ENCODE peak calls at places on chromosomes 11 and 22, in ten cellular contexts. Y, G, N, A, B, R, V, H, K and M are unnamed samples.

GRCh38 chr11:59918987-59919589 is 19.1 kb upstream of the OOSP1 start:
- DNase-seq in H (peak), K (no peak), R (peak), N (no peak), V (peak), A (peak), Y (peak), B (no peak), G (no peak), M (peak)

GRCh38 chr22:17334054-17334453 is 35.2 kb upstream of the CECR2 start:
- DNase-seq in G (no peak), B (no peak), N (no peak), Y (no peak), A (no peak), K (no peak), R (no peak), H (no peak), V (no peak), M (peak)

GRCh38 chr11:2527621-2528291 is 82.9 kb downstream of the KCNQ1 start:
- DNase-seq in B (peak), G (no peak), K (peak), H (peak), R (no peak), V (no peak), A (no peak), Y (no peak), N (no peak), M (no peak)

GRCh38 chr11:69670158-69670845 is 4.9 kb downstream of the LTO1 start:
- DNase-seq in N (peak), K (peak), H (peak), Y (peak), G (peak), A (peak), R (peak), V (peak), B (peak), M (peak)

GRCh38 chr22:22881116-22882032 is 6.2 kb upstream of the IGLL5 start:
- DNase-seq in Y (no peak), R (no peak), G (peak), A (no peak), N (no peak), K (no peak), V (no peak), H (no peak), B (no peak), M (no peak)

GRCh38 chr11:84316866-84317560 is 1030.8 kb upstream of the CCDC90B start:
- DNase-seq in A (peak), V (no peak), B (peak), G (no peak), H (no peak), R (peak), K (no peak), N (no peak), Y (peak), M (peak)

GRCh38 chr11:69926376-69927050 is 107.3 kb upstream of the FGF3 start:
- DNase-seq in Y (no peak), A (no peak), H (no peak), N (no peak), B (no peak), R (no peak), G (no peak), V (no peak), K (peak), M (no peak)

GRCh38 chr11:17798253-17798652 is 63.7 kb downstream of the KCNC1 start:
- DNase-seq in H (no peak), G (no peak), V (no peak), Y (no peak), B (no peak), A (no peak), N (peak), R (no peak), K (peak), M (peak)

GRCh38 chr11:128599729-128600128 is 12.4 kb upstream of the ETS1 start:
- DNase-seq in G (no peak), V (no peak), H (no peak), A (no peak), N (no peak), B (no peak), K (no peak), Y (peak), R (peak), M (peak)

GRCh38 chr11:111185259-111185658 is 60.3 kb upstream of the POU2AF2 start:
- DNase-seq in K (no peak), N (no peak), R (no peak), A (peak), G (no peak), B (no peak), Y (peak), V (no peak), H (no peak), M (no peak)

GRCh38 chr11:10414659-10415058 is 40.4 kb upstream of the AMPD3 start:
- DNase-seq in K (peak), N (no peak), H (peak), Y (peak), G (no peak), B (no peak), V (no peak), A (peak), R (no peak), M (no peak)

GRCh38 chr22:24697141-24697540 is 77.4 kb downstream of the PIWIL3 start:
- DNase-seq in A (no peak), Y (no peak), K (no peak), R (no peak), G (no peak), B (no peak), V (no peak), H (no peak), N (no peak), M (no peak)

GRCh38 chr22:27726344-27726725 is 75.2 kb downstream of the MN1 start:
- DNase-seq in Y (no peak), H (no peak), G (no peak), N (no peak), A (no peak), B (no peak), V (no peak), R (no peak), K (no peak), M (no peak)
- H3K4me3 ChIP-seq in Y (no peak), H (no peak), G (no peak), N (no peak), A (peak), B (no peak), V (no peak), R (no peak), K (no peak), M (no peak)

GRCh38 chr22:31952094-31952401 is 7.7 kb downstream of the YWHAH start:
- DNase-seq in G (no peak), V (no peak), R (no peak), B (no peak), K (no peak), Y (no peak), A (no peak), N (no peak), H (no peak), M (peak)
- TF ChIP-seq CTCF in G (peak), V (no peak), R (no peak), B (no peak), K (no peak), Y (peak), A (no peak), N (no peak), H (no peak), M (no peak)

DNA sequence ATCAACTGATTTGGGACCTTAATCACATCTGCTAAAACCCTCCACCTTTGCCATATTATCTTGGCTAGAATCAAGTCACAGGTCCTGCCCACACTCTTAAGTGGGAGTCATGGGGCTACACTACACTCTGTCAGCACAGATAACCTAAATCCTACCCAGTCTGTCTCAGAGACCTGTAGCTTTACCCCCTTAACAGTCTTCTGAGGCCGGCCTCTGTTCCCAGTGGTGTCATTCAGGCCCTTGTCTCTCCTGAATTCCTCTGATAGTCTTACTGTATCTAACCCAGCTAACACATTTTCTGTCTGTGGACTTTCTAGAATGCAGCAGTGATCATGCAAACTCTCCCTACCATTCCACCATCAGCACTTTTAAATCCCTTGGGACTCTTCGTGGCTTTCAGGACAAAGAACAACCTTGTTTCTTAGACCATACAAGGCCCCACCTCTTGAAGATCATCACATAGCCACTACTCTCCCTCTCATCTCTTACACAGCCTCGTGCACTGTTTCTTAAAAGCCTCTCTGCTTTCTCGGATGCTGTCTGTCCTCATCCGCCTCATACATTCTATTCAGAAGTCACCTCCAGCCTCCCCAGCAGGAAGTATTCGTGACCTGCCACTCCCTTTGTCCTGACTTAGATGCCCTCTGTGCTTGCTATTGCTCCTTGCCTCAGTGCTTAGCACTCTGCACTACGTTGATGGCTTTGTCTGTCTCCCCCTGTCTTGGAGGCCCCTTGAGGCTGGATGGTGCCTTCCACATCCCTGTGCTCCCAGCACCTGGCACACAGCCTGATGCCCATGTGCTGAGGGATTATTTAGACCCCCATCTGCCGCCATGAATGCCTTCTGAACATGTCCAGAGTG is 57.9 kb downstream of the PANX1 start:
- DNase-seq in G (no peak), N (no peak), R (no peak), B (no peak), K (no peak), H (no peak), A (no peak), Y (no peak), V (no peak), M (no peak)
- H3K4me3 ChIP-seq in G (no peak), N (no peak), R (no peak), B (no peak), K (no peak), H (no peak), A (no peak), Y (no peak), V (no peak), M (no peak)

DNA sequence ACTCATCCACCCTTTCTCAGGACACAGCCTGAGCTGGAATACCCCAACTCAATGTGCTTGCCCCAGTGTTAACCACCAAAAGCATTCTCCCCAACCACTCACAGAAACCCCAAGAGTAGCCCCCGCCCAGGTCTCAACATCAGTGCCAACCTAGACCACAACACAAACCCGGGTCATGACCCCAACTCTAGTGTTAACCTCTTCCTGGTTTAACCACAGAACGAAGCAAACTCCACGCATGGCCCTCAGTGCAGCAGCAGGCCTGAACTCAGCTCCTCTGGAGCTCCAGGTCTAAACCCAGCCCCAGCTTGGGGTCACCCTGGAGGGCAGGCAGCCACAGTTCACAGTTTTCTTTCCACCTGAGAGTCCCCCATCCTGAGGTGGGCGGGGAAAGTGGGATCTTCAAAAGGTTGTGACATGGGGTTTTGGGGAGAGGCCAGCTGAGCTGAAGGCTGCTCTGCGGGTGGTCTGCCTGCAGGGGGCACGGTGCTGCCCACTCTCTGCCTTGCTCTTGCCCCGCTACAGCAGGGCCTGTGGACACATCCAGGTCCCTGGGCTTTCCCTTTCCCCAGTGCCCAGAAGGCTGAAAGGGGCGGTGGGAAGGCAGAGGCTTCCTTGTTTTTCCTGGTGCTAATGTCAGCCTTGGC is 37.9 kb downstream of the NECTIN1 start:
- DNase-seq in A (no peak), Y (no peak), B (no peak), R (no peak), N (no peak), H (no peak), K (no peak), V (no peak), G (no peak), M (no peak)
- TF ChIP-seq CTCF in A (no peak), Y (peak), B (no peak), R (no peak), N (no peak), H (no peak), K (no peak), V (no peak), G (no peak), M (no peak)

GRCh38 chr11:35141034-35141433 is 2.1 kb downstream of the CD44 start:
- DNase-seq in Y (no peak), K (no peak), A (no peak), H (no peak), G (no peak), N (no peak), R (no peak), B (no peak), V (no peak), M (no peak)
- H3K4me3 ChIP-seq in Y (peak), K (peak), A (peak), H (peak), G (peak), N (no peak), R (peak), B (peak), V (peak), M (peak)